ENCODE peak calls at places on chromosomes 7 and 10, in seven cellular contexts. One of them, this sample, is unnamed.
A peak's percentile ranks its signal among the peaks of the same experiment; 100 is the strongest.

GRCh38 chr7:89623018-89623672 is 531.1 kb upstream of the STEAP1 start:
- DNase-seq in WERI-Rb-1: peak; percentile 40
- DNase-seq in central memory CD4-positive, alpha-beta T cell: no peak
- DNase-seq in activated T-cell treated with anti-CD3 and anti-CD28 coated beads for 1 hour: no peak
- DNase-seq in T1000: no peak
- DNase-seq in fibroblast of the conjunctiva: peak; percentile 21
- DNase-seq in HuH-7.5: peak; percentile 3
- DNase-seq in this sample: peak; percentile 61

GRCh38 chr10:58264780-58265179 is 2.9 kb downstream of the IPMK start:
- DNase-seq in T1000: no peak
- DNase-seq in WERI-Rb-1: no peak
- DNase-seq in HuH-7.5: no peak
- DNase-seq in activated T-cell treated with anti-CD3 and anti-CD28 coated beads for 1 hour: no peak
- DNase-seq in central memory CD4-positive, alpha-beta T cell: no peak
- DNase-seq in fibroblast of the conjunctiva: no peak
- DNase-seq in this sample: no peak

GRCh38 chr10:61343781-61344180 is 109.4 kb downstream of the TMEM26 start:
- DNase-seq in T1000: no peak
- DNase-seq in HuH-7.5: no peak
- DNase-seq in fibroblast of the conjunctiva: no peak
- DNase-seq in WERI-Rb-1: no peak
- DNase-seq in activated T-cell treated with anti-CD3 and anti-CD28 coated beads for 1 hour: no peak
- DNase-seq in central memory CD4-positive, alpha-beta T cell: no peak
- DNase-seq in this sample: no peak

GRCh38 chr10:53754851-53755250 is 982.3 kb upstream of the MBL2 start:
- DNase-seq in HuH-7.5: no peak
- DNase-seq in WERI-Rb-1: no peak
- DNase-seq in central memory CD4-positive, alpha-beta T cell: no peak
- DNase-seq in T1000: no peak
- DNase-seq in activated T-cell treated with anti-CD3 and anti-CD28 coated beads for 1 hour: no peak
- DNase-seq in fibroblast of the conjunctiva: no peak
- DNase-seq in this sample: peak; percentile 74

GRCh38 chr7:151517601-151518104 is 2.0 kb downstream of the RHEB start:
- DNase-seq in central memory CD4-positive, alpha-beta T cell: no peak
- DNase-seq in activated T-cell treated with anti-CD3 and anti-CD28 coated beads for 1 hour: no peak
- DNase-seq in HuH-7.5: no peak
- DNase-seq in fibroblast of the conjunctiva: no peak
- DNase-seq in WERI-Rb-1: no peak
- DNase-seq in T1000: no peak
- DNase-seq in this sample: no peak

GRCh38 chr10:100562806-100563293 is 27.1 kb downstream of the HIF1AN start:
- DNase-seq in HuH-7.5: peak; percentile 52
- DNase-seq in activated T-cell treated with anti-CD3 and anti-CD28 coated beads for 1 hour: no peak
- DNase-seq in central memory CD4-positive, alpha-beta T cell: no peak
- DNase-seq in T1000: no peak
- DNase-seq in fibroblast of the conjunctiva: peak; percentile 14
- DNase-seq in WERI-Rb-1: peak; percentile 80
- DNase-seq in this sample: peak; percentile 30

GRCh38 chr10:37535459-37536246 is 321.8 kb downstream of the ZNF248 start:
- DNase-seq in activated T-cell treated with anti-CD3 and anti-CD28 coated beads for 1 hour: no peak
- DNase-seq in HuH-7.5: no peak
- DNase-seq in WERI-Rb-1: peak; percentile 35
- DNase-seq in T1000: peak; percentile 98
- DNase-seq in fibroblast of the conjunctiva: no peak
- DNase-seq in central memory CD4-positive, alpha-beta T cell: no peak
- DNase-seq in this sample: no peak

GRCh38 chr10:19749185-19749729 is 67.0 kb upstream of the PLXDC2 start:
- DNase-seq in HuH-7.5: no peak
- DNase-seq in WERI-Rb-1: no peak
- DNase-seq in T1000: peak; percentile 4
- DNase-seq in central memory CD4-positive, alpha-beta T cell: no peak
- DNase-seq in fibroblast of the conjunctiva: no peak
- DNase-seq in activated T-cell treated with anti-CD3 and anti-CD28 coated beads for 1 hour: no peak
- DNase-seq in this sample: no peak

GRCh38 chr7:102993532-102994029 is 80.8 kb downstream of the LRRC17 start:
- DNase-seq in central memory CD4-positive, alpha-beta T cell: no peak
- DNase-seq in HuH-7.5: no peak
- DNase-seq in fibroblast of the conjunctiva: peak; percentile 71
- DNase-seq in activated T-cell treated with anti-CD3 and anti-CD28 coated beads for 1 hour: no peak
- DNase-seq in T1000: no peak
- DNase-seq in WERI-Rb-1: no peak
- DNase-seq in this sample: no peak

GRCh38 chr10:60728056-60728455 is 50.2 kb upstream of the CDK1 start:
- DNase-seq in activated T-cell treated with anti-CD3 and anti-CD28 coated beads for 1 hour: no peak
- DNase-seq in HuH-7.5: no peak
- DNase-seq in central memory CD4-positive, alpha-beta T cell: peak; percentile 73
- DNase-seq in T1000: no peak
- DNase-seq in fibroblast of the conjunctiva: no peak
- DNase-seq in WERI-Rb-1: no peak
- DNase-seq in this sample: no peak

GRCh38 chr10:102673961-102674511 is 29.8 kb downstream of the TRIM8 start:
- DNase-seq in WERI-Rb-1: peak; percentile 60
- DNase-seq in T1000: no peak
- DNase-seq in central memory CD4-positive, alpha-beta T cell: peak; percentile 88
- DNase-seq in fibroblast of the conjunctiva: peak; percentile 27
- DNase-seq in activated T-cell treated with anti-CD3 and anti-CD28 coated beads for 1 hour: peak; percentile 44
- DNase-seq in HuH-7.5: no peak
- DNase-seq in this sample: peak; percentile 74

GRCh38 chr7:179209-179681 is 13.1 kb upstream of the FAM20C start:
- DNase-seq in central memory CD4-positive, alpha-beta T cell: no peak
- DNase-seq in HuH-7.5: no peak
- DNase-seq in activated T-cell treated with anti-CD3 and anti-CD28 coated beads for 1 hour: no peak
- DNase-seq in WERI-Rb-1: no peak
- DNase-seq in fibroblast of the conjunctiva: no peak
- DNase-seq in T1000: no peak
- DNase-seq in this sample: no peak

GRCh38 chr10:85599081-85599480 is 767.5 kb downstream of the GRID1 start:
- DNase-seq in central memory CD4-positive, alpha-beta T cell: no peak
- DNase-seq in HuH-7.5: no peak
- DNase-seq in T1000: no peak
- DNase-seq in fibroblast of the conjunctiva: no peak
- DNase-seq in activated T-cell treated with anti-CD3 and anti-CD28 coated beads for 1 hour: no peak
- DNase-seq in WERI-Rb-1: no peak
- DNase-seq in this sample: no peak

GRCh38 chr7:100867796-100868485 is 754 bp downstream of the TRIP6 start:
- DNase-seq in T1000: no peak
- DNase-seq in HuH-7.5: no peak
- DNase-seq in activated T-cell treated with anti-CD3 and anti-CD28 coated beads for 1 hour: no peak
- DNase-seq in central memory CD4-positive, alpha-beta T cell: no peak
- DNase-seq in WERI-Rb-1: no peak
- DNase-seq in fibroblast of the conjunctiva: no peak
- DNase-seq in this sample: no peak

GRCh38 chr10:110510086-110510485 is 12.4 kb downstream of the DUSP5 start:
- DNase-seq in WERI-Rb-1: no peak
- DNase-seq in HuH-7.5: no peak
- DNase-seq in fibroblast of the conjunctiva: no peak
- DNase-seq in central memory CD4-positive, alpha-beta T cell: no peak
- DNase-seq in activated T-cell treated with anti-CD3 and anti-CD28 coated beads for 1 hour: no peak
- DNase-seq in T1000: no peak
- DNase-seq in this sample: no peak

GRCh38 chr7:152733286-152733934 is 26.1 kb upstream of the ACTR3B start:
- DNase-seq in HuH-7.5: no peak
- DNase-seq in central memory CD4-positive, alpha-beta T cell: no peak
- DNase-seq in activated T-cell treated with anti-CD3 and anti-CD28 coated beads for 1 hour: no peak
- DNase-seq in fibroblast of the conjunctiva: no peak
- DNase-seq in WERI-Rb-1: no peak
- DNase-seq in T1000: no peak
- DNase-seq in this sample: no peak

GRCh38 chr7:47743898-47744612 is 162.1 kb upstream of the TNS3 start:
- DNase-seq in fibroblast of the conjunctiva: no peak
- DNase-seq in HuH-7.5: no peak
- DNase-seq in WERI-Rb-1: no peak
- DNase-seq in T1000: no peak
- DNase-seq in central memory CD4-positive, alpha-beta T cell: no peak
- DNase-seq in activated T-cell treated with anti-CD3 and anti-CD28 coated beads for 1 hour: no peak
- DNase-seq in this sample: peak; percentile 37

GRCh38 chr7:2403718-2404648 is 572 bp downstream of the CHST12 start:
- DNase-seq in central memory CD4-positive, alpha-beta T cell: peak; percentile 17
- DNase-seq in T1000: no peak
- DNase-seq in HuH-7.5: peak; percentile 86
- DNase-seq in fibroblast of the conjunctiva: no peak
- DNase-seq in WERI-Rb-1: no peak
- DNase-seq in activated T-cell treated with anti-CD3 and anti-CD28 coated beads for 1 hour: peak; percentile 13
- DNase-seq in this sample: peak; percentile 42

GRCh38 chr7:64887756-64888508 is 15.1 kb upstream of the ZNF273 start:
- DNase-seq in central memory CD4-positive, alpha-beta T cell: peak; percentile 16
- DNase-seq in T1000: no peak
- DNase-seq in fibroblast of the conjunctiva: no peak
- DNase-seq in HuH-7.5: peak; percentile 73
- DNase-seq in activated T-cell treated with anti-CD3 and anti-CD28 coated beads for 1 hour: peak; percentile 17
- DNase-seq in WERI-Rb-1: peak; percentile 17
- DNase-seq in this sample: no peak

GRCh38 chr10:70705121-70705861 is 33.0 kb downstream of the ADAMTS14 start:
- DNase-seq in central memory CD4-positive, alpha-beta T cell: no peak
- DNase-seq in T1000: no peak
- DNase-seq in fibroblast of the conjunctiva: no peak
- DNase-seq in activated T-cell treated with anti-CD3 and anti-CD28 coated beads for 1 hour: no peak
- DNase-seq in HuH-7.5: no peak
- DNase-seq in WERI-Rb-1: peak; percentile 27
- DNase-seq in this sample: no peak

GRCh38 chr10:20040012-20040411 is 223.8 kb downstream of the PLXDC2 start:
- DNase-seq in WERI-Rb-1: no peak
- DNase-seq in T1000: no peak
- DNase-seq in HuH-7.5: no peak
- DNase-seq in fibroblast of the conjunctiva: no peak
- DNase-seq in central memory CD4-positive, alpha-beta T cell: no peak
- DNase-seq in activated T-cell treated with anti-CD3 and anti-CD28 coated beads for 1 hour: no peak
- DNase-seq in this sample: no peak

GRCh38 chr7:151897201-151897711 is 20.3 kb upstream of the PRKAG2 start:
- DNase-seq in central memory CD4-positive, alpha-beta T cell: no peak
- DNase-seq in fibroblast of the conjunctiva: no peak
- DNase-seq in WERI-Rb-1: peak; percentile 11
- DNase-seq in activated T-cell treated with anti-CD3 and anti-CD28 coated beads for 1 hour: no peak
- DNase-seq in HuH-7.5: peak; percentile 44
- DNase-seq in T1000: no peak
- DNase-seq in this sample: no peak

GRCh38 chr7:29189743-29190201 is 4.8 kb upstream of the CHN2 start:
- DNase-seq in T1000: no peak
- DNase-seq in activated T-cell treated with anti-CD3 and anti-CD28 coated beads for 1 hour: peak; percentile 39
- DNase-seq in WERI-Rb-1: peak; percentile 88
- DNase-seq in central memory CD4-positive, alpha-beta T cell: peak; percentile 8
- DNase-seq in HuH-7.5: peak; percentile 63
- DNase-seq in fibroblast of the conjunctiva: peak; percentile 2
- DNase-seq in this sample: peak; percentile 76

GRCh38 chr7:139252451-139252850 is 21.4 kb downstream of the UBN2 start:
- DNase-seq in activated T-cell treated with anti-CD3 and anti-CD28 coated beads for 1 hour: no peak
- DNase-seq in central memory CD4-positive, alpha-beta T cell: no peak
- DNase-seq in WERI-Rb-1: no peak
- DNase-seq in fibroblast of the conjunctiva: no peak
- DNase-seq in T1000: no peak
- DNase-seq in HuH-7.5: no peak
- DNase-seq in this sample: no peak

GRCh38 chr7:151304856-151305255 is 36.8 kb upstream of the NUB1 start:
- DNase-seq in WERI-Rb-1: no peak
- DNase-seq in central memory CD4-positive, alpha-beta T cell: no peak
- DNase-seq in T1000: no peak
- DNase-seq in fibroblast of the conjunctiva: no peak
- DNase-seq in HuH-7.5: peak; percentile 32
- DNase-seq in activated T-cell treated with anti-CD3 and anti-CD28 coated beads for 1 hour: no peak
- DNase-seq in this sample: peak; percentile 36

GRCh38 chr7:156935250-156935649 is 14.3 kb upstream of the NOM1 start:
- DNase-seq in T1000: no peak
- DNase-seq in activated T-cell treated with anti-CD3 and anti-CD28 coated beads for 1 hour: no peak
- DNase-seq in HuH-7.5: no peak
- DNase-seq in fibroblast of the conjunctiva: no peak
- DNase-seq in central memory CD4-positive, alpha-beta T cell: no peak
- DNase-seq in WERI-Rb-1: no peak
- DNase-seq in this sample: no peak

GRCh38 chr7:42065942-42066341 is 171.1 kb downstream of the GLI3 start:
- DNase-seq in T1000: no peak
- DNase-seq in HuH-7.5: no peak
- DNase-seq in fibroblast of the conjunctiva: no peak
- DNase-seq in activated T-cell treated with anti-CD3 and anti-CD28 coated beads for 1 hour: no peak
- DNase-seq in WERI-Rb-1: no peak
- DNase-seq in central memory CD4-positive, alpha-beta T cell: no peak
- DNase-seq in this sample: no peak

GRCh38 chr7:84372155-84372621 is 177.6 kb upstream of the SEMA3A start:
- DNase-seq in T1000: peak; percentile 31
- DNase-seq in HuH-7.5: no peak
- DNase-seq in activated T-cell treated with anti-CD3 and anti-CD28 coated beads for 1 hour: no peak
- DNase-seq in central memory CD4-positive, alpha-beta T cell: no peak
- DNase-seq in WERI-Rb-1: peak; percentile 11
- DNase-seq in fibroblast of the conjunctiva: peak; percentile 79
- DNase-seq in this sample: no peak

GRCh38 chr10:23035569-23035968 is 59.8 kb upstream of the MSRB2 start:
- DNase-seq in WERI-Rb-1: peak; percentile 8
- DNase-seq in central memory CD4-positive, alpha-beta T cell: no peak
- DNase-seq in T1000: no peak
- DNase-seq in fibroblast of the conjunctiva: no peak
- DNase-seq in HuH-7.5: no peak
- DNase-seq in activated T-cell treated with anti-CD3 and anti-CD28 coated beads for 1 hour: no peak
- DNase-seq in this sample: peak; percentile 29

GRCh38 chr10:114045071-114045737 is 1.5 kb downstream of the ADRB1 start:
- DNase-seq in activated T-cell treated with anti-CD3 and anti-CD28 coated beads for 1 hour: no peak
- DNase-seq in T1000: no peak
- DNase-seq in HuH-7.5: peak; percentile 29
- DNase-seq in fibroblast of the conjunctiva: no peak
- DNase-seq in central memory CD4-positive, alpha-beta T cell: no peak
- DNase-seq in WERI-Rb-1: peak; percentile 49
- DNase-seq in this sample: no peak

GRCh38 chr7:147540743-147541142 is 1049.8 kb upstream of the C7orf33 start:
- DNase-seq in central memory CD4-positive, alpha-beta T cell: no peak
- DNase-seq in HuH-7.5: no peak
- DNase-seq in activated T-cell treated with anti-CD3 and anti-CD28 coated beads for 1 hour: no peak
- DNase-seq in fibroblast of the conjunctiva: no peak
- DNase-seq in T1000: no peak
- DNase-seq in WERI-Rb-1: no peak
- DNase-seq in this sample: no peak

This sample was measured in SK-N-DZ.